ENCODE peak calls at places on chromosome 3, in nine cellular contexts. A, Y, Z, C, N, K, H, L and U are unnamed samples.

GRCh38 chr3:190435618-190436017 is 14.1 kb downstream of the TMEM207 start:
- DNase-seq in Z (no peak), L (no peak), N (no peak), H (no peak), A (no peak), Y (no peak), C (no peak), K (no peak), U (no peak)

GRCh38 chr3:58144478-58145142 is 66.2 kb downstream of the DNASE1L3 start:
- DNase-seq in L (no peak), K (no peak), Y (no peak), H (no peak), A (no peak), Z (no peak), C (no peak), N (no peak), U (no peak)

GRCh38 chr3:150697646-150698045 is 6.1 kb downstream of the ERICH6 start:
- DNase-seq in C (no peak), Y (no peak), H (no peak), K (no peak), A (no peak), N (no peak), Z (no peak), L (no peak), U (no peak)

GRCh38 chr3:160140756-160141155 is 84.5 kb upstream of the C3orf80 start:
- DNase-seq in Y (no peak), C (no peak), Z (no peak), A (no peak), H (no peak), K (no peak), N (no peak), L (no peak), U (no peak)

GRCh38 chr3:52495096-52495495 is at the start of gene STAB1:
- DNase-seq in Z (no peak), N (no peak), L (no peak), K (no peak), A (peak; percentile 79), Y (no peak), H (peak; percentile 88), C (no peak), U (no peak)

GRCh38 chr3:167684389-167684993 is 30.7 kb upstream of the WDR49 start:
- DNase-seq in K (peak; percentile 43), C (no peak), Y (peak; percentile 8), H (no peak), Z (peak; percentile 18), N (no peak), A (no peak), L (peak; percentile 88), U (peak; percentile 46)

GRCh38 chr3:184567924-184568590 is 6.5 kb downstream of the EPHB3 start:
- DNase-seq in L (no peak), Y (no peak), H (no peak), N (no peak), A (no peak), K (no peak), Z (no peak), C (no peak), U (no peak)

GRCh38 chr3:110094002-110094401 is 756.7 kb upstream of the DPPA4 start:
- DNase-seq in Y (no peak), K (no peak), H (no peak), C (no peak), L (no peak), A (no peak), Z (no peak), N (no peak), U (no peak)

GRCh38 chr3:109731639-109732473 is 394.5 kb upstream of the DPPA4 start:
- DNase-seq in H (no peak), Y (peak; percentile 8), N (peak; percentile 51), L (peak; percentile 74), C (peak; percentile 53), K (peak; percentile 7), Z (no peak), A (no peak), U (peak; percentile 29)

GRCh38 chr3:46693038-46693896 is at the start of gene ALS2CL:
- DNase-seq in C (peak; percentile 72), A (peak; percentile 74), K (peak; percentile 90), N (peak; percentile 81), H (peak; percentile 92), L (peak; percentile 77), Z (peak; percentile 45), Y (no peak), U (no peak)

GRCh38 chr3:62667714-62668113 is 207.5 kb downstream of the CADPS start:
- DNase-seq in H (no peak), L (peak; percentile 71), Z (no peak), C (no peak), N (no peak), K (peak; percentile 2), Y (no peak), A (no peak), U (no peak)

GRCh38 chr3:158713094-158713499 is 19.2 kb downstream of the RARRES1 start:
- DNase-seq in Z (no peak), L (no peak), C (peak; percentile 78), N (peak; percentile 52), K (no peak), Y (no peak), H (no peak), A (no peak), U (no peak)

GRCh38 chr3:36993326-36994283 is at the start of gene MLH1:
- DNase-seq in L (peak; percentile 87), K (peak; percentile 94), H (peak; percentile 98), Z (peak; percentile 100), Y (peak; percentile 100), C (peak; percentile 100), N (peak; percentile 100), A (peak; percentile 97), U (peak; percentile 100)

GRCh38 chr3:111589303-111590095 is 5.6 kb downstream of the ZBED2 start:
- DNase-seq in L (no peak), A (no peak), K (no peak), Y (no peak), H (no peak), C (no peak), Z (no peak), N (no peak), U (no peak)

GRCh38 chr3:129441782-129442181 is 1.8 kb downstream of the IFT122 start:
- DNase-seq in N (no peak), H (no peak), Y (no peak), C (no peak), Z (no peak), L (no peak), A (no peak), K (no peak), U (no peak)

GRCh38 chr3:108589998-108590323 is 439 bp downstream of the DZIP3 start:
- DNase-seq in L (no peak), K (no peak), Y (no peak), C (no peak), A (no peak), N (no peak), Z (no peak), H (no peak), U (no peak)
- TF ChIP-seq CTCF in L (no peak), K (no peak), Y (no peak), C (no peak), A (no peak), N (no peak), Z (no peak), H (no peak), U (no peak)

DNA sequence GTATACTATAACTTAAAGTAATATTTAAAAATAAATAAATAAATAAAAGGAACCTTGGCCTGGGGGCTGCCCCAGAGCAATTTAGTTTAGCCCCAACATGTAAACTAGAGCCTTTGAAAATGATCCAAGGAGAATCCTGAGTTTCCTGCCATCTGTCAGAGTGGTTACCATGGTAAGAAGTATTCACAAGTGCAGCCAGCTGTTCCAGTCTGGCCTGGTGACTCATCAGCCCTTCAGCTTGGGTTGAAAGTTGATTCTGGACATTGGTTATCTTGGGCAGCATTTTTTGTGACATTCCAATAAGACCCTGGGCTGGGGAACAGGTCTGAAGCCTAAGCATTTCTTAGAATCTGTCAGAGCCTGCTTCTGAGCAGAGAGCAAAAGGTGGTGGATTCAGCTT is 72.7 kb upstream of the LRTM1 start:
- DNase-seq in A (no peak), Y (no peak), C (no peak), Z (no peak), K (no peak), L (no peak), N (no peak), H (no peak), U (no peak)
- TF ChIP-seq POLR2AphosphoS5 in A (peak; percentile 24), Y (no peak), C (peak; percentile 13), Z (no peak), K (no peak), L (no peak), N (no peak), H (no peak), U (no peak)

GRCh38 chr3:130480736-130481135 is 36.2 kb upstream of the COL6A6 start:
- DNase-seq in Y (peak; percentile 0), K (peak; percentile 13), C (no peak), Z (no peak), A (no peak), N (no peak), L (peak; percentile 88), H (no peak), U (peak; percentile 26)
- TF ChIP-seq CTCF in Y (peak; percentile 14), K (peak; percentile 23), C (no peak), Z (no peak), A (no peak), N (no peak), L (peak; percentile 68), H (peak; percentile 7), U (peak; percentile 48)

GRCh38 chr3:16315623-16316022 is 50.6 kb downstream of the OXNAD1 start:
- DNase-seq in Z (no peak), N (no peak), H (no peak), L (no peak), K (no peak), A (no peak), Y (no peak), C (no peak), U (no peak)

GRCh38 chr3:16316847-16317560 is 52.0 kb downstream of the OXNAD1 start:
- DNase-seq in H (no peak), C (no peak), Y (no peak), Z (no peak), L (no peak), K (no peak), N (no peak), A (no peak), U (no peak)

GRCh38 chr3:16311960-16312451 is 47.0 kb downstream of the OXNAD1 start:
- DNase-seq in N (peak; percentile 30), H (no peak), A (no peak), L (no peak), K (no peak), Z (peak; percentile 62), C (no peak), Y (peak; percentile 50), U (no peak)

GRCh38 chr3:16316396-16316795 is 51.4 kb downstream of the OXNAD1 start:
- DNase-seq in Y (no peak), C (no peak), N (no peak), Z (no peak), A (no peak), L (no peak), K (no peak), H (no peak), U (no peak)

GRCh38 chr3:16313955-16314645 is 49.1 kb downstream of the OXNAD1 start:
- DNase-seq in H (no peak), Y (no peak), L (no peak), C (no peak), K (no peak), A (no peak), Z (no peak), N (no peak), U (no peak)
- TF ChIP-seq POLR2AphosphoS5 in H (no peak), Y (no peak), L (no peak), C (no peak), K (no peak), A (no peak), Z (no peak), N (no peak), U (no peak)

GRCh38 chr3:4656059-4656458 is 162.9 kb downstream of the ITPR1 start:
- DNase-seq in L (peak; percentile 91), H (peak; percentile 70), N (peak; percentile 30), Z (peak; percentile 37), A (peak; percentile 75), K (peak; percentile 72), C (peak; percentile 69), Y (no peak), U (peak; percentile 56)
- TF ChIP-seq CTCF in L (peak; percentile 86), H (peak; percentile 58), N (peak; percentile 65), Z (peak; percentile 76), A (peak; percentile 8), K (peak; percentile 90), C (peak; percentile 65), Y (peak; percentile 10), U (peak; percentile 95)